ENCODE peak calls at places on chromosomes 1 and 21, in eight cellular contexts. B, N, E, A, F, S, M and P are unnamed samples.

GRCh38 chr1:24117722-24118409 is 5.9 kb upstream of the MYOM3 start:
- DNase-seq in A (no peak), B (peak; percentile 52), N (peak; percentile 33), E (peak; percentile 64), M (peak; percentile 89), S (no peak), F (no peak), P (no peak)

GRCh38 chr1:109818351-109819325 is 54.9 kb upstream of the EPS8L3 start:
- DNase-seq in M (no peak), S (no peak), F (no peak), B (no peak), A (no peak), N (no peak), E (no peak), P (no peak)

GRCh38 chr1:52928083-52928404 is 968 bp downstream of the SCP2 start:
- DNase-seq in S (no peak), B (no peak), N (no peak), F (no peak), E (no peak), M (no peak), A (no peak), P (no peak)

GRCh38 chr1:157377216-157377821 is 175.0 kb downstream of the FCRL5 start:
- DNase-seq in A (no peak), E (peak; percentile 56), F (no peak), M (no peak), N (peak; percentile 26), S (no peak), B (peak; percentile 33), P (no peak)

GRCh38 chr1:99681583-99681982 is 35.7 kb downstream of the PALMD start:
- DNase-seq in M (no peak), F (no peak), B (peak; percentile 15), S (no peak), N (no peak), E (no peak), A (no peak), P (no peak)

GRCh38 chr1:1665815-1666251 is 7.0 kb upstream of the CDK11B start:
- DNase-seq in A (peak; percentile 30), F (no peak), M (no peak), E (no peak), B (no peak), N (no peak), S (no peak), P (peak; percentile 87)

GRCh38 chr1:12184008-12184681 is 17.4 kb downstream of the TNFRSF1B start:
- DNase-seq in E (peak; percentile 61), F (no peak), B (peak; percentile 82), S (peak; percentile 67), N (peak; percentile 83), M (no peak), A (peak; percentile 89), P (no peak)

GRCh38 chr1:156704930-156705320 is 458 bp downstream of the CRABP2 start:
- DNase-seq in A (peak; percentile 48), F (no peak), B (peak; percentile 78), E (peak; percentile 29), N (peak; percentile 62), S (peak; percentile 47), M (peak; percentile 79), P (no peak)

GRCh38 chr21:29301703-29302102 is 3.0 kb downstream of the BACH1 start:
- DNase-seq in S (no peak), F (no peak), B (peak; percentile 9), E (no peak), M (no peak), A (no peak), N (no peak), P (no peak)

GRCh38 chr21:26834181-26834945 is 10.8 kb downstream of the ADAMTS1 start:
- DNase-seq in B (no peak), N (peak; percentile 49), M (no peak), A (no peak), E (no peak), F (no peak), S (no peak), P (no peak)

GRCh38 chr1:181087400-181087901 is 1.0 kb upstream of the IER5 start:
- DNase-seq in N (no peak), S (no peak), M (no peak), B (peak; percentile 26), A (peak; percentile 60), E (no peak), F (no peak), P (no peak)

GRCh38 chr1:225468270-225469020 is 40.6 kb upstream of the LBR start:
- DNase-seq in M (no peak), E (no peak), F (no peak), S (no peak), A (peak; percentile 26), N (no peak), B (no peak), P (no peak)

GRCh38 chr1:45880930-45881329 is 77.5 kb downstream of the MAST2 start:
- DNase-seq in F (no peak), S (no peak), E (no peak), N (peak; percentile 62), M (no peak), A (no peak), B (peak; percentile 52), P (no peak)

GRCh38 chr1:60367522-60367921 is 294.0 kb upstream of the C1orf87 start:
- DNase-seq in N (no peak), B (no peak), S (no peak), M (no peak), F (no peak), A (no peak), E (no peak), P (peak; percentile 65)

GRCh38 chr21:43997766-43998742 is 14.1 kb upstream of the TRAPPC10 start:
- DNase-seq in N (no peak), E (no peak), F (no peak), S (no peak), B (no peak), M (no peak), A (no peak), P (peak; percentile 40)

GRCh38 chr1:111571987-111572386 is 47.6 kb upstream of the RAP1A start:
- DNase-seq in M (no peak), B (peak; percentile 80), A (no peak), S (no peak), E (no peak), N (peak; percentile 85), F (no peak), P (no peak)

GRCh38 chr1:202416641-202417040 is 68.1 kb downstream of the PPP1R12B start:
- DNase-seq in E (no peak), N (peak; percentile 7), A (no peak), M (no peak), S (no peak), B (peak; percentile 3), F (no peak), P (no peak)

GRCh38 chr1:42179275-42179674 is 14.7 kb upstream of the GUCA2A start:
- DNase-seq in B (peak; percentile 55), E (no peak), S (no peak), F (no peak), M (no peak), N (peak; percentile 72), A (no peak), P (no peak)

GRCh38 chr1:157558119-157558518 is 5.8 kb upstream of the FCRL5 start:
- DNase-seq in A (no peak), S (no peak), N (no peak), M (no peak), E (no peak), B (no peak), F (no peak), P (no peak)

GRCh38 chr1:42420911-42421585 is 34.8 kb downstream of the ZMYND12 start:
- DNase-seq in B (peak; percentile 94), N (peak; percentile 97), M (no peak), A (peak; percentile 58), S (no peak), E (peak; percentile 60), F (no peak), P (no peak)

GRCh38 chr1:9438431-9439073 is 100.7 kb upstream of the SLC25A33 start:
- DNase-seq in F (no peak), E (no peak), A (peak; percentile 63), B (peak; percentile 93), N (peak; percentile 79), S (peak; percentile 78), M (peak; percentile 24), P (no peak)

DNA sequence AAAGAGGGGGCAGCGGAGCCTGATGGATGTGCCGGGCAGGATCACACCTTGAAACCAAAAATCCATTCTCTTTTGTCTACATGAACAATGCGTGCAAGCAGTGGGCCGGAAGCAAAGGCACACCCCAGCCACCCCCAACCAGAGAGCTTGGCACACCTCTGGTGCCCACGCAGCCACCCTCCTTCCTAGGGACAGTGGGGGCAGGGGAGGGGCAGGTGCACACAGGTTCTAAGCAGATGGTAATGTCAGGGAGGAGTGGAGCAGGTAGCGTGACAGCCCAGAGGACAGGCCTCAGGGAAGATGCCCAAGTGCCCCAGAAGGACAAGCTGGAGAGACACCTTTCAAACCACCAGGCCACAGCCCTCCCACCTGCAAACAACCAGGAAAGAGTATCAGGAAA is 36.5 kb downstream of the SYF2 start:
- DNase-seq in E (no peak), A (no peak), M (no peak), B (no peak), F (no peak), N (no peak), S (no peak), P (no peak)
- TF ChIP-seq CTCF in E (no peak), A (no peak), M (no peak), B (no peak), F (no peak), N (no peak), S (no peak), P (no peak)

DNA sequence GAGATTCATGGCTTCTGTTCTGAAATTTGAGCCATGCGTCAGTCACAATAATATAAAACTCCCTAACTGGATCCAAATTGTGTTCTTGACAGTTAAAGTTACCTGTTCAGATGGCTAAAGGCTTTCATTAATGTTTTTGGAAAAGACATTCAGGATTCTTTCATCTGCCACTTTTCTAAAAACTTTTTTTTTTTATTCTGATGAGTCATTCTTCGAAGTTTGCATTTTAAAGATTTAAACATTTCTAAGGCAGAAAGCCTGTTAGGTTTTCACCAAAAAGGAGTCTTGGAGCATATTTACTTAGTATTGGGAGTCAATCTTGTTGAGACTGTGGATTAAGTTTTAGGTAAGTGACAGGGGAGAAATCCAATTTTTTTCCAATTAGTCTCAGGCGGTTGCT is 18.9 kb upstream of the SDC3 start:
- DNase-seq in E (no peak), M (no peak), S (no peak), F (no peak), A (no peak), N (no peak), B (no peak), P (no peak)
- TF ChIP-seq CTCF in E (no peak), M (no peak), S (no peak), F (no peak), A (no peak), N (no peak), B (no peak), P (no peak)

DNA sequence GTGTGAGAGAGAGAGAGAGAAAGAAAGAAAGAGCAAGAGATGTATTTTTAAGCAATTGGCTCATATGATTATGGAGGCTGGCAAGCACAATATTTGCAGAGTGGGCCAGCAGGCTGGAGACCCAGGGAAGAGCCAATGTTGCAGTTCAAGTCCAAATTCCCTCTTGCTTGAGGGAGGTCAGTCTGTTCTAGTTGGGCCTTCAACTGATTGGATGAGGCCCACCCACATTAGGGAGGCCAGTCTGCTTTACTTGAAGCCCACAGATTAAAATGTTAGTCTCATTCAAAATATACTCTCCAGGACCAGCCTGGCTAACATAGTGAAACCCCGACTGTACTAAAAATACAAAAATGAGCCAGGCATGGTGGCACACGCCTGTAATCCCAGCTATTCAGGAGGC is 8.6 kb upstream of the PARS2 start:
- DNase-seq in N (no peak), M (no peak), F (no peak), B (no peak), A (no peak), S (no peak), E (no peak), P (no peak)
- TF ChIP-seq CTCF in N (no peak), M (no peak), F (no peak), B (no peak), A (no peak), S (no peak), E (no peak), P (no peak)

GRCh38 chr1:72845342-72845741 is 563.0 kb upstream of the NEGR1 start:
- DNase-seq in N (peak; percentile 15), S (no peak), A (no peak), M (no peak), E (no peak), B (peak; percentile 15), F (no peak), P (no peak)
- TF ChIP-seq CTCF in N (peak; percentile 35), S (no peak), A (no peak), M (no peak), E (no peak), B (peak; percentile 18), F (no peak), P (peak; percentile 66)